ENCODE peak calls at places on chromosomes 11 and 22, in seven cellular contexts. T is HCT116; E is tibial nerve; P is uterus; U is GM23248; D is caudate nucleus; B is CD4-positive, alpha-beta T cell. A is an unnamed sample.
A peak's percentile ranks its signal among the peaks of the same experiment; 100 is the strongest.

GRCh38 chr22:28674121-28674563 is 5.5 kb downstream of the TTC28 start:
- DNase-seq in D (no peak), T (no peak), U (peak; percentile 41), B (peak; percentile 8), E (no peak), P (no peak), A (no peak)

GRCh38 chr11:12717851-12718291 is 43.6 kb downstream of the TEAD1 start:
- DNase-seq in D (no peak), B (no peak), U (no peak), P (no peak), T (no peak), E (no peak), A (no peak)

GRCh38 chr11:132493786-132494185 is 1038.5 kb downstream of the OPCML start:
- DNase-seq in T (no peak), D (no peak), U (no peak), E (no peak), P (no peak), B (no peak), A (no peak)

GRCh38 chr22:50329236-50329635 is 2.4 kb upstream of the DENND6B start:
- DNase-seq in E (no peak), T (no peak), D (no peak), B (no peak), P (no peak), U (peak; percentile 67), A (no peak)

GRCh38 chr11:4181780-4182721 is 87.5 kb downstream of the RRM1 start:
- DNase-seq in E (no peak), P (no peak), U (peak; percentile 80), B (no peak), D (no peak), T (peak; percentile 57), A (peak; percentile 61)

GRCh38 chr22:35205956-35206355 is 51.3 kb upstream of the HMGXB4 start:
- DNase-seq in E (no peak), D (no peak), B (no peak), T (no peak), P (no peak), U (peak; percentile 41), A (no peak)

GRCh38 chr11:16111690-16112089 is 244.7 kb downstream of the SOX6 start:
- DNase-seq in E (no peak), B (no peak), P (no peak), D (no peak), U (no peak), T (no peak), A (no peak)

GRCh38 chr11:117387992-117388765 is 60.5 kb downstream of the CEP164 start:
- DNase-seq in B (no peak), U (peak; percentile 67), E (no peak), D (no peak), P (no peak), T (no peak), A (no peak)

GRCh38 chr11:76783901-76784813 is 1.0 kb downstream of the TSKU start:
- DNase-seq in B (no peak), P (peak; percentile 76), U (peak; percentile 95), D (no peak), E (no peak), T (peak; percentile 55), A (peak; percentile 63)

GRCh38 chr11:47551086-47551485 is 1.8 kb downstream of the CELF1 start:
- DNase-seq in P (no peak), B (no peak), T (no peak), E (no peak), D (no peak), U (peak; percentile 64), A (no peak)

GRCh38 chr22:38401336-38402084 is 53.5 kb downstream of the KCNJ4 start:
- DNase-seq in E (no peak), D (no peak), P (no peak), U (no peak), B (no peak), T (no peak), A (no peak)

GRCh38 chr11:1772270-1773130 is 8.8 kb upstream of the CTSD start:
- DNase-seq in E (no peak), D (no peak), T (peak; percentile 62), P (peak; percentile 79), B (no peak), U (peak; percentile 96), A (peak; percentile 31)

GRCh38 chr11:126607374-126607773 is 251.9 kb downstream of the ST3GAL4 start:
- DNase-seq in B (no peak), T (peak; percentile 31), U (peak; percentile 89), P (no peak), D (peak; percentile 52), E (peak; percentile 17), A (peak; percentile 87)

GRCh38 chr11:46920709-46921108 is 2.4 kb upstream of the LRP4 start:
- DNase-seq in T (no peak), U (peak; percentile 99), E (no peak), D (no peak), P (peak; percentile 66), B (no peak), A (no peak)

GRCh38 chr11:72617080-72617744 is 57.0 kb downstream of the PDE2A start:
- DNase-seq in U (peak; percentile 48), E (no peak), T (no peak), P (peak; percentile 38), B (no peak), D (no peak), A (no peak)

GRCh38 chr11:25038131-25038530 is 541.3 kb downstream of the LUZP2 start:
- DNase-seq in D (no peak), P (no peak), T (no peak), E (no peak), B (no peak), U (no peak), A (no peak)

GRCh38 chr11:12941671-12942070 is 67.4 kb upstream of the RASSF10 start:
- DNase-seq in T (no peak), E (no peak), P (no peak), D (no peak), U (no peak), B (no peak), A (no peak)

GRCh38 chr11:130634981-130635473 is 186.6 kb downstream of the ADAMTS15 start:
- DNase-seq in D (no peak), B (no peak), P (no peak), U (peak; percentile 58), T (no peak), E (no peak), A (no peak)

GRCh38 chr11:125441648-125442410 is 54.2 kb downstream of the FEZ1 start:
- DNase-seq in P (no peak), T (no peak), D (no peak), B (no peak), E (no peak), U (no peak), A (no peak)

GRCh38 chr11:74018331-74019005 is 9.6 kb upstream of the UCP3 start:
- DNase-seq in E (peak; percentile 82), U (peak; percentile 91), D (peak; percentile 25), T (no peak), B (no peak), P (peak; percentile 78), A (peak; percentile 94)

GRCh38 chr11:125603207-125603606 is 10.6 kb downstream of the STT3A start:
- DNase-seq in D (no peak), T (no peak), U (peak; percentile 40), E (no peak), P (no peak), B (no peak), A (no peak)

GRCh38 chr11:121589946-121590537 is 137.3 kb upstream of the SORL1-AS1 start:
- DNase-seq in D (no peak), B (no peak), P (no peak), E (no peak), U (no peak), T (no peak), A (no peak)

GRCh38 chr11:111422494-111423249 is 43.6 kb upstream of the POU2AF1 start:
- DNase-seq in P (peak; percentile 44), U (peak; percentile 62), D (peak; percentile 13), E (no peak), B (peak; percentile 30), T (peak; percentile 37), A (peak; percentile 81)

GRCh38 chr11:20620988-20621387 is 21.6 kb downstream of the SLC6A5 start:
- DNase-seq in U (no peak), B (no peak), D (no peak), P (no peak), E (no peak), T (no peak), A (no peak)

GRCh38 chr11:76668362-76669155 is 2.0 kb downstream of the LRRC32 start:
- DNase-seq in E (peak; percentile 6), D (no peak), T (no peak), B (no peak), U (no peak), P (peak; percentile 8), A (no peak)

GRCh38 chr11:64834723-64835615 is 9.5 kb downstream of the CDC42BPG start:
- DNase-seq in D (no peak), P (no peak), U (peak; percentile 58), T (no peak), E (no peak), B (no peak), A (peak; percentile 66)
- H3K27ac ChIP-seq in D (no peak overlapping the region), P (no peak overlapping the region), U (no peak overlapping the region), T (peak overlapping the region; percentile 61), E (no peak overlapping the region), B (no peak overlapping the region), A (no peak overlapping the region)

GRCh38 chr22:46002757-46003270 is 25.9 kb upstream of the WNT7B start:
- DNase-seq in P (no peak), E (no peak), U (peak; percentile 93), T (no peak), B (no peak), D (no peak), A (no peak)
- H3K27ac ChIP-seq in P (no peak overlapping the region), E (no peak overlapping the region), U (peak overlapping the region; percentile 84), T (no peak overlapping the region), B (no peak overlapping the region), D (no peak overlapping the region), A (no peak overlapping the region)

GRCh38 chr11:128448487-128448886 is 138.9 kb downstream of the ETS1 start:
- DNase-seq in P (no peak), T (peak; percentile 95), U (peak; percentile 64), E (no peak), B (no peak), D (no peak), A (peak; percentile 83)
- H3K27ac ChIP-seq in P (no peak overlapping the region), T (peak overlapping the region; percentile 23), U (no peak overlapping the region), E (no peak overlapping the region), B (no peak overlapping the region), D (no peak overlapping the region), A (peak overlapping the region; percentile 22)

GRCh38 chr22:19997561-19998231 is 18.9 kb downstream of the ARVCF start:
- DNase-seq in P (no peak), T (no peak), U (no peak), D (no peak), E (no peak), B (no peak), A (no peak)
- H3K27ac ChIP-seq in P (no peak overlapping the region), T (no peak overlapping the region), U (no peak overlapping the region), D (peak overlapping the region; percentile 13), E (peak overlapping the region; percentile 72), B (no peak overlapping the region), A (no peak overlapping the region)

DNA sequence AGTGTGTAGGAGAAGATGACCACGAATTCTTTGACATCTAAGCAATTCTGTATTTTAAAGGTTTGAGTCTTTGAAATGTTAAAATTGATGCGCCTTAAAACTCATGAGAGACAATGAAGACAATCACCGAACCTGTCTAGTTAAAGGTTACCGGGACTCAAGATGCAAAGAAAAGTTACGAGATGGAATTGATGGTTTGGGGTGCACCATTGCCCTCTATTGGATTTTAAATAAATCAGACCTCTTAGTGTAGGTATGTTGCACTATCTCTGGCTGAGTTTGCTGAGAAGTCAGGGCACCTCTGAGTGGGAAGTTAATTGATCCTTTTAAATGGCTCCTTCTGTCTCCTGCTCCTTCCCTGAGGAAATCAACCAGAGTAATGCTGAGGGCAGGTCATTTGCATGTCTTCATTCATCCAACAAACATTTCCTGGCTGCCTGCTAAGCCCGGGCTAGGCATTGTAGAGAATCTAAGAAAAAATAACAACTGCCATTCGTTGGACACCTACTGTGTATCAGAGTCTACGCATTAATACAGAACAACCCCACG is 19.4 kb upstream of the TMA7B start:
- DNase-seq in P (no peak), E (no peak), B (no peak), T (no peak), U (no peak), D (no peak), A (no peak)
- H3K27ac ChIP-seq in P (no peak overlapping the region), E (no peak overlapping the region), B (peak overlapping the region; percentile 68), T (no peak overlapping the region), U (no peak overlapping the region), D (no peak overlapping the region), A (no peak overlapping the region)